ENCODE peak calls at places on chromosome 7, in eight cellular contexts. A is osteocyte, Y is WERI-Rb-1, D is astrocyte of the spinal cord, L is spleen, R is tibial nerve, K is left ventricle myocardium inferior, P is AG04450. H is an unnamed sample.

GRCh38 chr7:144738708-144739314 is 97.0 kb downstream of the TPK1 start:
- DNase-seq in A (no peak), Y (peak; percentile 26), D (peak; percentile 31), L (no peak), R (no peak), K (no peak), P (no peak), H (no peak)

GRCh38 chr7:123275036-123275753 is 75.4 kb upstream of the SLC13A1 start:
- DNase-seq in A (no peak), Y (no peak), D (peak; percentile 42), L (no peak), R (no peak), K (no peak), P (no peak), H (no peak)

GRCh38 chr7:103432713-103433112 is 13.3 kb downstream of the SLC26A5 start:
- DNase-seq in A (no peak), Y (no peak), D (no peak), L (no peak), R (no peak), K (no peak), P (no peak), H (no peak)

GRCh38 chr7:116351966-116352365 is 141.6 kb downstream of the TES start:
- DNase-seq in A (no peak), Y (no peak), D (no peak), L (no peak), R (no peak), K (no peak), P (no peak), H (no peak)

GRCh38 chr7:78198756-78199155 is 400.2 kb downstream of the PHTF2 start:
- DNase-seq in A (no peak), Y (no peak), D (no peak), L (no peak), R (no peak), K (no peak), P (no peak), H (no peak)

GRCh38 chr7:133771778-133772421 is 355.2 kb upstream of the LRGUK start:
- DNase-seq in A (no peak), Y (no peak), D (no peak), L (no peak), R (no peak), K (no peak), P (no peak), H (no peak)

GRCh38 chr7:107614425-107614824 is 34.4 kb downstream of the BCAP29 start:
- DNase-seq in A (no peak), Y (no peak), D (peak; percentile 61), L (no peak), R (no peak), K (no peak), P (peak; percentile 33), H (no peak)

GRCh38 chr7:42262907-42263466 is 26.0 kb upstream of the GLI3 start:
- DNase-seq in A (no peak), Y (peak; percentile 19), D (peak; percentile 90), L (no peak), R (no peak), K (peak; percentile 67), P (peak; percentile 15), H (peak; percentile 89)

GRCh38 chr7:19557726-19558470 is 150.9 kb downstream of the POLR1F start:
- DNase-seq in A (no peak), Y (no peak), D (no peak), L (no peak), R (no peak), K (no peak), P (no peak), H (no peak)

GRCh38 chr7:114703677-114704076 is 218.2 kb upstream of the MDFIC start:
- DNase-seq in A (no peak), Y (no peak), D (peak; percentile 14), L (no peak), R (no peak), K (no peak), P (peak; percentile 6), H (no peak)

GRCh38 chr7:132557489-132558044 is 18.7 kb downstream of the PLXNA4 start:
- DNase-seq in A (no peak), Y (no peak), D (peak; percentile 39), L (no peak), R (no peak), K (no peak), P (no peak), H (no peak)

GRCh38 chr7:37942934-37943610 is 22.6 kb downstream of the EPDR1 start:
- DNase-seq in A (no peak), Y (peak; percentile 26), D (peak; percentile 87), L (peak; percentile 76), R (peak; percentile 49), K (peak; percentile 82), P (no peak), H (peak; percentile 74)

GRCh38 chr7:11436317-11436716 is 395.7 kb downstream of the THSD7A start:
- DNase-seq in A (no peak), Y (no peak), D (peak; percentile 36), L (no peak), R (no peak), K (no peak), P (no peak), H (no peak)

GRCh38 chr7:3066506-3066905 is 22.8 kb upstream of the CARD11 start:
- DNase-seq in A (no peak), Y (no peak), D (no peak), L (no peak), R (no peak), K (no peak), P (no peak), H (no peak)

GRCh38 chr7:81333004-81333403 is 414.2 kb upstream of the SEMA3C start:
- DNase-seq in A (no peak), Y (no peak), D (peak; percentile 76), L (no peak), R (no peak), K (no peak), P (peak; percentile 16), H (no peak)

GRCh38 chr7:55171157-55171556 is 152.3 kb downstream of the EGFR start:
- DNase-seq in A (peak; percentile 67), Y (no peak), D (no peak), L (no peak), R (no peak), K (no peak), P (no peak), H (no peak)

GRCh38 chr7:22488643-22489462 is 11.1 kb downstream of the STEAP1B start:
- DNase-seq in A (no peak), Y (peak; percentile 78), D (peak; percentile 75), L (no peak), R (peak; percentile 50), K (peak; percentile 33), P (peak; percentile 45), H (peak; percentile 55)

GRCh38 chr7:24741691-24742639 is 15.3 kb downstream of the GSDME start:
- DNase-seq in A (peak; percentile 85), Y (no peak), D (peak; percentile 92), L (no peak), R (no peak), K (no peak), P (peak; percentile 80), H (peak; percentile 78)

GRCh38 chr7:17152698-17153097 is 145.8 kb upstream of the AHR start:
- DNase-seq in A (no peak), Y (no peak), D (no peak), L (no peak), R (no peak), K (no peak), P (no peak), H (no peak)

GRCh38 chr7:17155529-17155928 is 142.9 kb upstream of the AHR start:
- DNase-seq in A (no peak), Y (no peak), D (no peak), L (no peak), R (no peak), K (no peak), P (no peak), H (no peak)

GRCh38 chr7:17159500-17160037 is 138.9 kb upstream of the AHR start:
- DNase-seq in A (no peak), Y (no peak), D (no peak), L (no peak), R (no peak), K (no peak), P (no peak), H (no peak)

GRCh38 chr7:17153571-17153970 is 144.9 kb upstream of the AHR start:
- DNase-seq in A (no peak), Y (no peak), D (no peak), L (no peak), R (no peak), K (no peak), P (no peak), H (no peak)

GRCh38 chr7:17158261-17158660 is 140.2 kb upstream of the AHR start:
- DNase-seq in A (no peak), Y (no peak), D (no peak), L (no peak), R (no peak), K (no peak), P (no peak), H (no peak)
- TF ChIP-seq CTCF in A (no peak), Y (no peak), D (no peak), L (no peak), R (no peak), K (no peak), P (no peak), H (no peak)

DNA sequence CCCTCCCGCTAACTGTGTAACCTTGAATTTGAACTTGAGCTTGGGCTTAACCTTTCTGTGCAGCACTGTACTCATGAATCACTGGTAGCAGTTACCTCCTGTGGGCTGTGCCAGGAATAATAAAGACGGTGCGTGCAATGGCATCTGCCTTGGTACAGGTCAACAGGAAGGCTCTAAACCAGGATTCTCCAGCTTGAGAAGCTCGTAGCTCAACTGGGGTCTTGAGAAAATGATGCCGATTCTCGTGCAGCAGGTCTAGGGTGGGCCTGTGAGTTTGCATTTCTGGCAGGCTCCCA is 112.5 kb upstream of the ANLN start:
- DNase-seq in A (peak; percentile 21), Y (no peak), D (no peak), L (no peak), R (no peak), K (no peak), P (no peak), H (no peak)
- TF ChIP-seq CTCF in A (no peak), Y (no peak), D (no peak), L (no peak), R (no peak), K (no peak), P (no peak), H (no peak)

GRCh38 chr7:128454808-128455555 is 696 bp upstream of the HILPDA start:
- DNase-seq in A (no peak), Y (no peak), D (no peak), L (no peak), R (no peak), K (no peak), P (no peak), H (no peak)
- TF ChIP-seq CTCF in A (peak; percentile 11), Y (no peak), D (no peak), L (no peak), R (no peak), K (peak; percentile 23), P (no peak), H (no peak)

GRCh38 chr7:151012921-151013347 is 11.4 kb downstream of the ATG9B start:
- DNase-seq in A (no peak), Y (peak; percentile 68), D (peak; percentile 33), L (no peak), R (no peak), K (no peak), P (no peak), H (no peak)
- TF ChIP-seq CTCF in A (peak; percentile 59), Y (peak; percentile 89), D (peak; percentile 78), L (peak; percentile 23), R (peak; percentile 42), K (peak; percentile 61), P (peak; percentile 68), H (peak; percentile 30)